ENCODE peak calls at places on chromosomes 1 and 21, in five cellular contexts. J is psoas muscle, A is thoracic aorta, L is ovary, X is fibroblast of pulmonary artery. C is an unnamed sample.

GRCh38 chr1:25700124-25700523 is 83.5 kb downstream of the MAN1C1 start:
- DNase-seq in L (peak), J (peak), X (peak), A (no peak), C (peak)

GRCh38 chr1:244730153-244730933 is 77.4 kb downstream of the DESI2 start:
- DNase-seq in X (peak), L (peak), A (no peak), J (peak), C (peak)

GRCh38 chr1:194908643-194909042 is 1699.6 kb downstream of the KCNT2 start:
- DNase-seq in L (no peak), X (no peak), A (no peak), J (no peak), C (no peak)

GRCh38 chr1:84365225-84366221 is 32.8 kb upstream of the DNASE2B start:
- DNase-seq in J (no peak), A (peak), X (peak), L (no peak), C (no peak)

GRCh38 chr1:4306559-4307467 is 347.6 kb upstream of the AJAP1 start:
- DNase-seq in J (no peak), L (no peak), X (no peak), A (no peak), C (no peak)

GRCh38 chr1:207000641-207001291 is 30.5 kb upstream of the FCAMR start:
- DNase-seq in X (no peak), J (no peak), A (no peak), L (no peak), C (no peak)

GRCh38 chr1:71494163-71494562 is 413.3 kb upstream of the ZRANB2 start:
- DNase-seq in X (peak), J (no peak), A (no peak), L (no peak), C (no peak)

GRCh38 chr1:56029329-56030003 is 549.9 kb downstream of the PLPP3 start:
- DNase-seq in A (no peak), X (no peak), L (no peak), J (no peak), C (no peak)

GRCh38 chr1:87278791-87279190 is 49.9 kb upstream of the LMO4 start:
- DNase-seq in J (no peak), L (no peak), X (peak), A (no peak), C (no peak)

GRCh38 chr1:85189120-85189519 is 11.7 kb downstream of the SYDE2 start:
- DNase-seq in J (no peak), A (no peak), L (no peak), X (no peak), C (no peak)

GRCh38 chr1:207644852-207645631 is at the start of gene CR1L:
- DNase-seq in X (peak), A (peak), L (peak), J (peak), C (peak)

GRCh38 chr21:46599251-46599572 is 5.7 kb downstream of the S100B start:
- DNase-seq in L (no peak), A (no peak), X (peak), J (no peak), C (peak)

GRCh38 chr1:178566187-178566586 is 53.3 kb downstream of the TEX35 start:
- DNase-seq in A (no peak), J (no peak), X (peak), L (no peak), C (no peak)

GRCh38 chr1:193406901-193407300 is 220.5 kb upstream of the B3GALT2 start:
- DNase-seq in J (no peak), A (no peak), X (peak), L (no peak), C (peak)

GRCh38 chr1:196403803-196404690 is 204.2 kb downstream of the KCNT2 start:
- DNase-seq in L (no peak), A (no peak), X (peak), J (no peak), C (no peak)

GRCh38 chr1:156337052-156337887 is 822 bp downstream of the CCT3 start:
- DNase-seq in L (peak), X (no peak), J (no peak), A (no peak), C (no peak)

GRCh38 chr1:155424091-155424490 is 103.4 kb downstream of the RUSC1 start:
- DNase-seq in A (no peak), L (no peak), X (no peak), J (no peak), C (no peak)

GRCh38 chr1:64042331-64043100 is 160.9 kb upstream of the UBE2U start:
- DNase-seq in X (peak), L (no peak), J (no peak), A (peak), C (peak)

GRCh38 chr1:156738407-156738806 is 2.5 kb downstream of the MRPL24 start:
- DNase-seq in X (no peak), J (no peak), L (no peak), A (no peak), C (no peak)

GRCh38 chr1:180229483-180230415 is at the start of gene LHX4:
- DNase-seq in L (peak), X (peak), A (no peak), J (no peak), C (no peak)

GRCh38 chr1:42822833-42823392 is 5.7 kb upstream of the SVBP start:
- DNase-seq in A (no peak), X (peak), L (no peak), J (no peak), C (no peak)

GRCh38 chr1:149936992-149937705 is 470 bp upstream of the MTMR11 start:
- DNase-seq in L (no peak), X (peak), A (no peak), J (no peak), C (peak)

GRCh38 chr1:147717051-147717705 is 43.2 kb downstream of the GJA5 start:
- DNase-seq in J (no peak), X (no peak), L (no peak), A (no peak), C (peak)

GRCh38 chr1:166849135-166849534 is 9.9 kb downstream of the POGK start:
- DNase-seq in L (no peak), J (no peak), A (no peak), X (no peak), C (no peak)

GRCh38 chr1:81129366-81129765 is 671.4 kb upstream of the ADGRL2 start:
- DNase-seq in A (no peak), L (no peak), J (no peak), X (no peak), C (no peak)

GRCh38 chr1:39508266-39508665 is 16.8 kb downstream of the BMP8A start:
- DNase-seq in J (no peak), A (no peak), L (no peak), X (no peak), C (no peak)

GRCh38 chr21:42522271-42522670 is 8.6 kb downstream of the SLC37A1 start:
- DNase-seq in L (no peak), X (no peak), J (no peak), A (no peak), C (no peak)

GRCh38 chr1:147669475-147670318 is 627 bp downstream of the ACP6 start:
- DNase-seq in L (peak), J (peak), A (no peak), X (peak), C (peak)

GRCh38 chr1:91555821-91556531 is 55.3 kb downstream of the CDC7 start:
- DNase-seq in J (no peak), L (no peak), A (no peak), X (peak), C (no peak)

GRCh38 chr1:207868252-207868768 is 42.6 kb downstream of the CD34 start:
- DNase-seq in J (no peak), L (peak), X (peak), A (no peak), C (peak)

GRCh38 chr1:175511496-175511895 is 231.9 kb downstream of the TNR start:
- DNase-seq in J (no peak), A (no peak), X (no peak), L (no peak), C (no peak)

GRCh38 chr1:214216031-214216430 is 64.9 kb upstream of the SMYD2 start:
- DNase-seq in X (no peak), L (no peak), A (no peak), J (no peak), C (no peak)

GRCh38 chr1:214214851-214215250 is 66.1 kb upstream of the SMYD2 start:
- DNase-seq in X (no peak), J (no peak), L (no peak), A (no peak), C (no peak)

GRCh38 chr1:214216779-214217178 is 64.2 kb upstream of the SMYD2 start:
- DNase-seq in L (no peak), J (no peak), A (no peak), X (no peak), C (no peak)

GRCh38 chr1:214213136-214213535 is 67.8 kb upstream of the SMYD2 start:
- DNase-seq in J (no peak), L (no peak), X (peak), A (no peak), C (no peak)

GRCh38 chr1:214215583-214215982 is 65.4 kb upstream of the SMYD2 start:
- DNase-seq in J (no peak), A (no peak), X (peak), L (no peak), C (no peak)
- TF ChIP-seq CTCF in J (no peak), A (no peak), X (no peak), L (no peak), C (no peak)

GRCh38 chr1:951364-951763 is 7.7 kb downstream of the NOC2L start:
- DNase-seq in L (no peak), A (no peak), J (no peak), X (peak), C (no peak)
- TF ChIP-seq CTCF in L (no peak), A (no peak), J (peak), X (peak), C (no peak)

DNA sequence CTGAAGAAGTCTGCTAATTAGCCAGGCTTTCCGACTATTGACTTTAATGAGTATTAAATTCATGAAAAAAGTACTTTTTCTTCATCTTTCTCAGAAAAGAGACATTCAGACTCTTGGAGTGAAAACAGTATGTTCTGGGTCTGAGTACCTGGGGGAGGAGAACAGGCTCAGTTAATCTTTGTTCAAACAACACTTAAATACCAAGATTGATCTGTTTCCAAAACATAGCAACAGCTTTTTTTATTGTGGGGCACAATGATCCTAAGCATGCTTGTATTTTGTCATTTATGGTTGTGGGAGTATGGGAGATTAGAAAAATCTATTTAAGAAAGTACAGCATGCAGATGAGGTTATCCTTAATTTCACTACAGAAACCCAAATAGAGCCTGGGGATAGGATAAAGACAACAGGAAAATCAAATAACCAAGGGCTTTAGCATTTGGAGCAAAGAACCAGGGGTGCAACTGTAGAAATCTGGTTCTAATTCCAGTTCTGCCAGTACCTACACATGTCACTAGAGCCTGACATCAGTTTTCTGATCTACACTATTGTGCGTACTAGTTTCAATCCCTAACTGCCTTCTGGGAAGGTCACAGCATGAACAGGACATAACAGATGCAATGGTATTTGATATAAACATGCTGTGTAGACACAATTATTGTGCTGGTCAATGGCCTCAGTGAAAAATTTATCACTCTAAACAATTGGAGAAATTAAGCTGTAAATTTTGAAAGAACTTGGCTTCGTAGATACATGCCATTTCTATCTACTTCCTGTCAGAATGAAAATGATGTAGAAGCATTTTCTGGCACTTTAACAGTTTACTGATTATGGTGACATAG is 91.2 kb downstream of the KCNK1 start:
- DNase-seq in L (no peak), X (no peak), J (no peak), A (no peak), C (no peak)
- TF ChIP-seq CTCF in L (no peak), X (no peak), J (no peak), A (no peak), C (no peak)

DNA sequence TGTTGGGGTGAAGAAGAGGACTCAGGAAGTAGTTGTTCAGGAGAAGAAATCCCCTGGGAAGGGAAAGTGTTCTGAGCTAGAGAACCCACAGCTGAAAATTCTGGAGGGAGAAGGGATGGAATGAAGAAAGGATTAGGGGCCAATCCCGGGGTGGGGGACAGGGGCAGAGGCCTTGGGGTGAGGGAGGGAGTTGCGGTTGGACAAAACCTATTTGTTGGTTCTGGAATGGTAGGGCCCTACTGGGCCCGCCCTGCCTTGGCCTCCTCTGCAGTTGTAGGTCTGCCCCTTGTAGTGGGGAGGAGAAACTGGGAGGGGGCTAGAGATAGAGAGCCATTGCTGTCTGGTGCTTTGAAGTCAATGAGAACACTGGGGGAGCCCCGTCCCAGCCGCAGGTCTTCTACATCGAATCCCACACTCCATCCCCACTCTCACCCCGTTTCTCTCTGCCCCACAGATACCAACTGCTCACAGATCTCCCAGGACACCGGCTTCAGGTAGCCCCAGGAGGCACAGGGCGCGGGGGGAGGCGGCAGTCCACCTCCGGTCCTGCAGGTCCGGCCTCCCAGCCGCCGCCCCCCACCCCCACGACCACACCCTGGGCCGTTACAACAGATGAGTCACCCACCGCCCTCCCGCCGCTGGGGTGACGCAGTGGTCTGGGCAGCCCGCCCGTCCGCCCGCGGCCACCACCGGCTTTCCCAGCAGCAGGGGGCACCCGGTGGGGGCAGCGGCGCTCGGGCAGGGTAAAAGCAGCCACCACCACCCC is 1.1 kb downstream of the TAGLN2 start:
- DNase-seq in L (peak), A (peak), J (peak), X (peak), C (peak)
- TF ChIP-seq CTCF in L (no peak), A (no peak), J (no peak), X (no peak), C (peak)

GRCh38 chr1:231631717-231632116 is 5.1 kb downstream of the DISC1 start:
- DNase-seq in X (no peak), L (no peak), J (no peak), A (no peak), C (no peak)
- TF ChIP-seq CTCF in X (no peak), L (no peak), J (no peak), A (no peak), C (no peak)

GRCh38 chr1:145977016-145977415 is 12.5 kb downstream of the POLR3GL start:
- DNase-seq in J (no peak), X (no peak), L (no peak), A (no peak), C (no peak)

GRCh38 chr1:145978477-145978859 is 14.0 kb downstream of the POLR3GL start:
- DNase-seq in A (no peak), L (no peak), X (no peak), J (no peak), C (no peak)

GRCh38 chr1:145979746-145980435 is 15.4 kb downstream of the POLR3GL start:
- DNase-seq in A (no peak), L (no peak), X (peak), J (peak), C (no peak)

GRCh38 chr1:145978860-145979745 is 14.6 kb downstream of the POLR3GL start:
- DNase-seq in L (peak), A (peak), J (peak), X (peak), C (peak)

DNA sequence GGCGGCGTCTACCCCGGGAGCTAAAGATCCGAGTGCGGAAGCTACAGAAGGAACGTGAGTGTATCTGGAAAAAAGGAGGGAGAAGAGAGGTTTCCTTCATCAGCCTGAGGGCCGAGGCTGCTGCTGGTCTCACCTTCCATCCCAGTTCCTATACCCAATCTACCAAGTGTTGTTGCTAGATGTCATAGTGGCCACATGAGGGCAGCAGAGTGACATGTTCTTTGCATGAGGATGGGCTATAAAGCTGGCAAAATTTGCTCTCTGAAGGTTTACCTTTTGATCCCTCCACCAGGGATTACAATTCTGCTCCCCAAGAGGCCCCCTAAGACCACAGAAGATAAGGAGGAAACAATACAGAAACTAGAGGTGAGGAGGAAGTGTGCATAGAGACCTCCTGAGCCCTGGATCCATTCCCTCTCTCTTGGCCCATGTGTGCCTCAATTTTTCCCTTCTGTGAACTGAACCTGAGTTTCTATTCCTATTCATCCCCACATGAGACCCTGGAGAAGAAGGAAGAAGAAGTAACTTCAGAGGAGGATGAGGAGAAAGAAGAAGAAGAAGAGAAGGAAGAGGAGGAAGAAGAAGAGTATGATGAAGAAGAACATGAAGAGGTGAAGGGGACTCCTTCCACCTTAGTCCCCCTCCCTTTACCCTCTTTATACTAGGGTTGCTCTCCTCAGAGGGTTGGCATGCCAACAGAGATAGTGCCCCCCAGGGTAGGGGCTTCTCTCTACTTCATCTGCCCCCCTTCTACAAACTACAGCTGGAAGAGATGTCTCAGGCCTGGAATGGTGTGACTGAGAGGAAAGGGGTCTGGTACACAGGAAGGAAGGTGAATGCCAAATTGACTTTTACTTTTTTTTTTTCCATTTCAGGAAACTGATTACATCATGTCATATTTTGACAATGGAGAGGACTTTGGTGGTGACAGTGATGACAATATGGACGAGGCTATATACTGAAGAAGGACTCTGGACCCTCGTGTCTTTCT is 13.3 kb downstream of the POLR3GL start:
- DNase-seq in L (peak), J (peak), A (peak), X (peak), C (peak)
- TF ChIP-seq CTCF in L (peak), J (peak), A (peak), X (peak), C (peak)

GRCh38 chr1:27615346-27616004 is 11.5 kb upstream of the AHDC1 start:
- DNase-seq in J (no peak), X (no peak), A (no peak), L (no peak), C (no peak)

GRCh38 chr1:27617420-27617819 is 13.5 kb upstream of the AHDC1 start:
- DNase-seq in A (no peak), L (no peak), J (no peak), X (no peak), C (no peak)

GRCh38 chr1:27614625-27615344 is 10.8 kb upstream of the AHDC1 start:
- DNase-seq in A (no peak), J (no peak), X (no peak), L (peak), C (no peak)

GRCh38 chr1:27618341-27619067 is 14.6 kb upstream of the AHDC1 start:
- DNase-seq in X (no peak), L (no peak), A (no peak), J (no peak), C (no peak)

DNA sequence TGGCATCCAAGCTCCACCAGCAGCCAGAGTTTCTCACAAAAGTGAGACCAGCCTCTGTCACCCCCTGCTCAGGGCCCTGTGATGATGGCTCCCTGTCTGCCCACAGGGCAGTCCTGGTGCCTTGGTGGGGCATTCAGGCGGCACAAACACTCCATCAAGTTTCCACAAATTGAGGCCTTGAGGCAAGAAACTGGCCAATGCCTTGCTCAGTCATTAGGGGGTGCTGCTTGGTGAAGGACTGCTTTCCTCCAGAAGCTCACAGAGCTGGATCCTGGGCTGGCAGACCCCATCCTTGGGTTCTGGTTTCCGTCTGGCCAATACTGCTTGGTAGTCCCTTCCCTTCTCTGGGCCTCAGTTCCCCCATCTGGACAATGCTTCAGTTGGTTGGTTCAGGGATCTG is 12.5 kb upstream of the AHDC1 start:
- DNase-seq in J (no peak), A (no peak), X (no peak), L (no peak), C (no peak)
- TF ChIP-seq CTCF in J (no peak), A (no peak), X (peak), L (no peak), C (no peak)

GRCh38 chr1:201656670-201657032 is 117.7 kb downstream of the NAV1 start:
- DNase-seq in L (no peak), J (peak), X (peak), A (no peak), C (peak)

GRCh38 chr1:201653883-201654282 is 115.0 kb downstream of the NAV1 start:
- DNase-seq in L (no peak), X (no peak), J (no peak), A (no peak), C (peak)

GRCh38 chr1:201653238-201653637 is 114.3 kb downstream of the NAV1 start:
- DNase-seq in J (no peak), L (no peak), X (no peak), A (no peak), C (no peak)

GRCh38 chr1:201655910-201656669 is 117.2 kb downstream of the NAV1 start:
- DNase-seq in J (peak), X (no peak), L (no peak), A (no peak), C (no peak)

GRCh38 chr1:201655243-201655642 is 116.3 kb downstream of the NAV1 start:
- DNase-seq in A (no peak), L (no peak), J (peak), X (peak), C (no peak)
- TF ChIP-seq CTCF in A (no peak), L (no peak), J (no peak), X (peak), C (no peak)